ENCODE peak calls at places on chromosomes 5 and 9, in eight cellular contexts. One of them, this sample, is unnamed.

GRCh38 chr5:175689147-175689991 is 31.5 kb downstream of the HRH2 start:
- DNase-seq in A172: peak
- DNase-seq in astrocyte of the cerebellum: no peak
- DNase-seq in GM13977: no peak
- DNase-seq in testis: no peak
- DNase-seq in CD8-positive, alpha-beta memory T cell: no peak
- DNase-seq in activated CD4-positive, alpha-beta T cell treated with anti-CD3 and anti-CD28 coated beads, Interleukin-2, amount 50 U/mL, for 24 hours: no peak
- DNase-seq in AG10803: no peak
- DNase-seq in this sample: no peak

GRCh38 chr5:82404382-82404945 is 126.3 kb upstream of the RPS23 start:
- DNase-seq in CD8-positive, alpha-beta memory T cell: no peak
- DNase-seq in GM13977: no peak
- DNase-seq in AG10803: no peak
- DNase-seq in testis: no peak
- DNase-seq in activated CD4-positive, alpha-beta T cell treated with anti-CD3 and anti-CD28 coated beads, Interleukin-2, amount 50 U/mL, for 24 hours: no peak
- DNase-seq in A172: no peak
- DNase-seq in astrocyte of the cerebellum: no peak
- DNase-seq in this sample: no peak

GRCh38 chr5:154211611-154212390 is 21.3 kb downstream of the GALNT10 start:
- DNase-seq in CD8-positive, alpha-beta memory T cell: no peak
- DNase-seq in activated CD4-positive, alpha-beta T cell treated with anti-CD3 and anti-CD28 coated beads, Interleukin-2, amount 50 U/mL, for 24 hours: no peak
- DNase-seq in A172: peak
- DNase-seq in GM13977: no peak
- DNase-seq in astrocyte of the cerebellum: no peak
- DNase-seq in testis: no peak
- DNase-seq in AG10803: peak
- DNase-seq in this sample: peak

GRCh38 chr5:139985290-139985689 is 57.8 kb downstream of the NRG2 start:
- DNase-seq in GM13977: no peak
- DNase-seq in astrocyte of the cerebellum: no peak
- DNase-seq in AG10803: no peak
- DNase-seq in activated CD4-positive, alpha-beta T cell treated with anti-CD3 and anti-CD28 coated beads, Interleukin-2, amount 50 U/mL, for 24 hours: no peak
- DNase-seq in CD8-positive, alpha-beta memory T cell: no peak
- DNase-seq in A172: peak
- DNase-seq in testis: no peak
- DNase-seq in this sample: peak

GRCh38 chr5:30413540-30413939 is 779.9 kb upstream of the CDH6 start:
- DNase-seq in CD8-positive, alpha-beta memory T cell: no peak
- DNase-seq in A172: no peak
- DNase-seq in GM13977: no peak
- DNase-seq in testis: no peak
- DNase-seq in activated CD4-positive, alpha-beta T cell treated with anti-CD3 and anti-CD28 coated beads, Interleukin-2, amount 50 U/mL, for 24 hours: no peak
- DNase-seq in AG10803: no peak
- DNase-seq in astrocyte of the cerebellum: no peak
- DNase-seq in this sample: peak

GRCh38 chr5:35482167-35482755 is 135.4 kb upstream of the SPEF2 start:
- DNase-seq in GM13977: no peak
- DNase-seq in astrocyte of the cerebellum: no peak
- DNase-seq in CD8-positive, alpha-beta memory T cell: no peak
- DNase-seq in activated CD4-positive, alpha-beta T cell treated with anti-CD3 and anti-CD28 coated beads, Interleukin-2, amount 50 U/mL, for 24 hours: no peak
- DNase-seq in AG10803: no peak
- DNase-seq in testis: no peak
- DNase-seq in A172: no peak
- DNase-seq in this sample: no peak

GRCh38 chr9:110109331-110110110 is 98.4 kb downstream of the C9orf152 start:
- DNase-seq in testis: no peak
- DNase-seq in CD8-positive, alpha-beta memory T cell: no peak
- DNase-seq in activated CD4-positive, alpha-beta T cell treated with anti-CD3 and anti-CD28 coated beads, Interleukin-2, amount 50 U/mL, for 24 hours: no peak
- DNase-seq in astrocyte of the cerebellum: no peak
- DNase-seq in AG10803: no peak
- DNase-seq in GM13977: no peak
- DNase-seq in A172: no peak
- DNase-seq in this sample: no peak

GRCh38 chr5:146965781-146966659 is 87.5 kb upstream of the PPP2R2B start:
- DNase-seq in AG10803: peak
- DNase-seq in astrocyte of the cerebellum: peak
- DNase-seq in GM13977: peak
- DNase-seq in CD8-positive, alpha-beta memory T cell: peak
- DNase-seq in activated CD4-positive, alpha-beta T cell treated with anti-CD3 and anti-CD28 coated beads, Interleukin-2, amount 50 U/mL, for 24 hours: peak
- DNase-seq in testis: peak
- DNase-seq in A172: peak
- DNase-seq in this sample: peak

GRCh38 chr5:153005711-153006110 is 484.8 kb upstream of the GRIA1 start:
- DNase-seq in astrocyte of the cerebellum: no peak
- DNase-seq in A172: no peak
- DNase-seq in AG10803: no peak
- DNase-seq in activated CD4-positive, alpha-beta T cell treated with anti-CD3 and anti-CD28 coated beads, Interleukin-2, amount 50 U/mL, for 24 hours: no peak
- DNase-seq in CD8-positive, alpha-beta memory T cell: no peak
- DNase-seq in testis: no peak
- DNase-seq in GM13977: no peak
- DNase-seq in this sample: no peak

GRCh38 chr5:73126381-73126780 is 6.0 kb downstream of the TMEM171 start:
- DNase-seq in astrocyte of the cerebellum: no peak
- DNase-seq in A172: no peak
- DNase-seq in GM13977: no peak
- DNase-seq in activated CD4-positive, alpha-beta T cell treated with anti-CD3 and anti-CD28 coated beads, Interleukin-2, amount 50 U/mL, for 24 hours: no peak
- DNase-seq in AG10803: peak
- DNase-seq in testis: no peak
- DNase-seq in CD8-positive, alpha-beta memory T cell: no peak
- DNase-seq in this sample: no peak

GRCh38 chr9:83596899-83597504 is 25.9 kb upstream of the IDNK start:
- DNase-seq in GM13977: peak
- DNase-seq in astrocyte of the cerebellum: peak
- DNase-seq in testis: peak
- DNase-seq in CD8-positive, alpha-beta memory T cell: no peak
- DNase-seq in activated CD4-positive, alpha-beta T cell treated with anti-CD3 and anti-CD28 coated beads, Interleukin-2, amount 50 U/mL, for 24 hours: peak
- DNase-seq in AG10803: no peak
- DNase-seq in A172: peak
- DNase-seq in this sample: peak

GRCh38 chr5:78720234-78720985 is 71.8 kb upstream of the LHFPL2 start:
- DNase-seq in activated CD4-positive, alpha-beta T cell treated with anti-CD3 and anti-CD28 coated beads, Interleukin-2, amount 50 U/mL, for 24 hours: no peak
- DNase-seq in A172: no peak
- DNase-seq in testis: no peak
- DNase-seq in GM13977: no peak
- DNase-seq in CD8-positive, alpha-beta memory T cell: no peak
- DNase-seq in AG10803: no peak
- DNase-seq in astrocyte of the cerebellum: no peak
- DNase-seq in this sample: no peak

GRCh38 chr5:137743031-137743640 is 7.2 kb upstream of the KLHL3 start:
- DNase-seq in testis: peak
- DNase-seq in activated CD4-positive, alpha-beta T cell treated with anti-CD3 and anti-CD28 coated beads, Interleukin-2, amount 50 U/mL, for 24 hours: peak
- DNase-seq in A172: peak
- DNase-seq in AG10803: peak
- DNase-seq in GM13977: peak
- DNase-seq in CD8-positive, alpha-beta memory T cell: peak
- DNase-seq in astrocyte of the cerebellum: peak
- DNase-seq in this sample: peak

GRCh38 chr5:112183103-112183634 is 235.9 kb downstream of the EPB41L4A start:
- DNase-seq in activated CD4-positive, alpha-beta T cell treated with anti-CD3 and anti-CD28 coated beads, Interleukin-2, amount 50 U/mL, for 24 hours: no peak
- DNase-seq in astrocyte of the cerebellum: no peak
- DNase-seq in AG10803: no peak
- DNase-seq in GM13977: no peak
- DNase-seq in CD8-positive, alpha-beta memory T cell: no peak
- DNase-seq in testis: no peak
- DNase-seq in A172: peak
- DNase-seq in this sample: peak

GRCh38 chr5:64836190-64836750 is 67.5 kb downstream of the CWC27 start:
- DNase-seq in activated CD4-positive, alpha-beta T cell treated with anti-CD3 and anti-CD28 coated beads, Interleukin-2, amount 50 U/mL, for 24 hours: no peak
- DNase-seq in CD8-positive, alpha-beta memory T cell: no peak
- DNase-seq in astrocyte of the cerebellum: no peak
- DNase-seq in GM13977: no peak
- DNase-seq in A172: no peak
- DNase-seq in testis: no peak
- DNase-seq in AG10803: no peak
- DNase-seq in this sample: peak